ENCODE peak calls at places on chromosomes 6 and 20, in ten cellular contexts. L is AML-193; K is effector memory CD4-positive, alpha-beta T cell; A is T follicular helper cell; V is NCI-H748 treated with DMSO at 0.1 percent for 48 hours; H is NCI-H1694 treated with DMSO at 0.1 percent for 48 hours; Y is small intestine; G is foreskin fibroblast; B is heart left ventricle; N is NCI-H2171 treated with DMSO at 0.1 percent for 48 hours. I is an unnamed sample.

GRCh38 chr6:29641430-29642213 is 8.6 kb upstream of the GABBR1 start:
- DNase-seq in L (no peak), N (no peak), V (no peak), Y (no peak), A (no peak), B (no peak), K (peak; percentile 12), H (no peak), G (no peak), I (no peak)

GRCh38 chr6:119037264-119037663 is 41.2 kb downstream of the FAM184A start:
- DNase-seq in H (no peak), Y (no peak), N (no peak), A (no peak), G (no peak), B (no peak), V (no peak), L (no peak), K (no peak), I (no peak)

GRCh38 chr6:163944897-163945296 is 530.4 kb downstream of the QKI start:
- DNase-seq in L (no peak), K (no peak), B (no peak), V (no peak), G (no peak), H (no peak), Y (no peak), N (no peak), A (no peak), I (no peak)

GRCh38 chr6:41278699-41279405 is 7.6 kb downstream of the TREM1 start:
- DNase-seq in A (peak; percentile 43), N (peak; percentile 68), G (peak; percentile 26), L (peak; percentile 88), K (peak; percentile 33), Y (peak; percentile 55), H (no peak), V (peak; percentile 90), B (peak; percentile 60), I (peak; percentile 60)

GRCh38 chr6:9540126-9540525 is 874.7 kb downstream of the TFAP2A start:
- DNase-seq in A (no peak), G (no peak), H (no peak), L (no peak), K (no peak), V (no peak), Y (no peak), B (no peak), N (no peak), I (no peak)

GRCh38 chr20:58005581-58006345 is 222.7 kb downstream of the ANKRD60 start:
- DNase-seq in V (no peak), A (no peak), H (no peak), N (no peak), L (no peak), G (no peak), Y (no peak), B (no peak), K (no peak), I (no peak)

GRCh38 chr20:4800131-4800530 is 78.4 kb downstream of the PRND start:
- DNase-seq in B (no peak), H (no peak), L (no peak), A (no peak), Y (no peak), K (no peak), N (no peak), G (no peak), V (no peak), I (no peak)

GRCh38 chr6:41637179-41638001 is 878 bp upstream of the MDFI start:
- DNase-seq in K (no peak), B (peak; percentile 22), A (no peak), G (no peak), V (no peak), N (no peak), H (no peak), Y (no peak), L (no peak), I (no peak)

GRCh38 chr6:100433726-100434435 is 30.8 kb downstream of the SIM1 start:
- DNase-seq in V (no peak), N (no peak), B (no peak), G (no peak), K (no peak), Y (no peak), L (no peak), H (no peak), A (no peak), I (no peak)

GRCh38 chr6:145688493-145688905 is 46.8 kb downstream of the EPM2A start:
- DNase-seq in A (no peak), H (no peak), B (no peak), K (no peak), L (no peak), N (no peak), G (peak; percentile 51), V (no peak), Y (no peak), I (no peak)

GRCh38 chr20:6265204-6265904 is 142.5 kb upstream of the FERMT1 start:
- DNase-seq in K (no peak), V (peak; percentile 90), N (no peak), Y (peak; percentile 3), L (peak; percentile 43), A (no peak), H (peak; percentile 14), B (no peak), G (peak; percentile 4), I (no peak)

GRCh38 chr6:13586936-13587542 is 12.6 kb downstream of the SIRT5 start:
- DNase-seq in G (peak; percentile 11), Y (no peak), L (no peak), B (no peak), K (no peak), A (no peak), N (no peak), H (no peak), V (no peak), I (no peak)

GRCh38 chr20:32285621-32286334 is 8.3 kb downstream of the KIF3B start:
- DNase-seq in N (peak; percentile 23), Y (peak; percentile 89), G (peak; percentile 26), A (no peak), L (no peak), K (no peak), V (no peak), B (no peak), H (no peak), I (peak; percentile 57)

GRCh38 chr20:17518339-17519052 is 12.7 kb downstream of the BFSP1 start:
- DNase-seq in B (peak; percentile 45), G (no peak), Y (no peak), H (no peak), V (no peak), K (no peak), L (no peak), N (no peak), A (no peak), I (peak; percentile 41)